ENCODE peak calls at places on chromosomes 3 and 15, in ten cellular contexts. Y is aorta, M is heart left ventricle, W is lower lobe of right lung, I is OCI-LY7, S is iPS DF 6.9, E is heart right ventricle, Z is stomach, L is GM23248, Q is SJSA1. U is an unnamed sample.
A peak's percentile ranks its signal among the peaks of the same experiment; 100 is the strongest.

GRCh38 chr3:141368062-141368924 is at the start of gene ZBTB38:
- DNase-seq in Y (peak; percentile 96), S (peak; percentile 64), Z (peak; percentile 93), E (peak; percentile 90), L (peak; percentile 93), I (no peak), W (peak; percentile 94), Q (peak; percentile 98), M (peak; percentile 98), U (no peak)

GRCh38 chr15:71780349-71780976 is 29.9 kb upstream of the NR2E3 start:
- DNase-seq in S (peak; percentile 79), Y (no peak), Q (no peak), W (no peak), Z (no peak), L (peak; percentile 76), M (no peak), I (peak; percentile 73), E (no peak), U (no peak)

GRCh38 chr3:110243081-110243480 is 828.5 kb upstream of the NECTIN3 start:
- DNase-seq in S (no peak), M (no peak), Q (no peak), W (no peak), E (no peak), Z (no peak), Y (no peak), I (no peak), L (peak; percentile 49), U (no peak)

GRCh38 chr3:130915567-130916292 is 21.8 kb downstream of the ATP2C1 start:
- DNase-seq in S (no peak), I (no peak), Z (no peak), L (no peak), W (no peak), Y (no peak), M (no peak), Q (no peak), E (no peak), U (no peak)

GRCh38 chr15:72784233-72784876 is 797 bp upstream of the ADPGK start:
- DNase-seq in Z (no peak), E (no peak), M (no peak), S (no peak), Y (no peak), I (peak; percentile 75), Q (peak; percentile 70), L (peak; percentile 91), W (no peak), U (no peak)

GRCh38 chr3:85821130-85821756 is 862.5 kb downstream of the CADM2 start:
- DNase-seq in S (peak; percentile 27), Z (peak; percentile 31), L (peak; percentile 5), M (no peak), I (peak; percentile 49), Q (no peak), E (no peak), Y (no peak), W (no peak), U (no peak)

GRCh38 chr3:52053307-52054304 is 2.8 kb downstream of the DUSP7 start:
- DNase-seq in Y (no peak), W (peak; percentile 57), I (peak; percentile 44), Z (no peak), Q (no peak), S (no peak), M (no peak), E (no peak), L (peak; percentile 74), U (no peak)

GRCh38 chr3:146416366-146416765 is 53.0 kb downstream of the PLSCR2 start:
- DNase-seq in S (no peak), I (no peak), Y (no peak), L (no peak), M (no peak), W (no peak), Z (no peak), E (no peak), Q (no peak), U (no peak)

GRCh38 chr3:184380627-184381260 is 890 bp downstream of the CHRD start:
- DNase-seq in W (no peak), I (no peak), S (no peak), M (no peak), Y (peak; percentile 74), Q (no peak), L (peak; percentile 33), Z (no peak), E (no peak), U (no peak)

GRCh38 chr15:69729167-69729748 is 276.6 kb downstream of the RPLP1 start:
- DNase-seq in S (no peak), Z (peak; percentile 58), Y (no peak), M (no peak), L (peak; percentile 46), Q (no peak), W (peak; percentile 58), I (peak; percentile 56), E (no peak), U (peak; percentile 46)

GRCh38 chr3:129625071-129625874 is 18.8 kb upstream of the PLXND1 start:
- DNase-seq in L (peak; percentile 21), Z (no peak), Q (peak; percentile 40), S (no peak), M (peak; percentile 41), I (no peak), E (peak; percentile 32), Y (no peak), W (peak; percentile 44), U (no peak)

GRCh38 chr15:51642696-51643095 is 20.1 kb upstream of the DMXL2 start:
- DNase-seq in E (no peak), I (no peak), M (no peak), Q (no peak), L (no peak), Y (no peak), S (no peak), Z (no peak), W (no peak), U (no peak)
- H3K4me1 ChIP-seq in E (no peaks in the 10 kb centered on the region), I (peaks cover 4% of the 10 kb centered on the region), M (no peaks in the 10 kb centered on the region), Q (no peaks in the 10 kb centered on the region), L (peaks cover 5% of the 10 kb centered on the region), Y (no peaks in the 10 kb centered on the region), S (no peaks in the 10 kb centered on the region), Z (no peaks in the 10 kb centered on the region), W (peaks cover 5% of the 10 kb centered on the region), U (no peaks in the 10 kb centered on the region)

GRCh38 chr15:44125879-44126278 is 69.2 kb downstream of the FRMD5 start:
- DNase-seq in Z (no peak), L (no peak), W (no peak), M (no peak), S (no peak), I (no peak), E (no peak), Y (no peak), Q (no peak), U (no peak)
- H3K4me1 ChIP-seq in Z (no peaks in the 10 kb centered on the region), L (no peaks in the 10 kb centered on the region), W (no peaks in the 10 kb centered on the region), M (no peaks in the 10 kb centered on the region), S (no peaks in the 10 kb centered on the region), I (peaks cover 12% of the 10 kb centered on the region), E (no peaks in the 10 kb centered on the region), Y (no peaks in the 10 kb centered on the region), Q (no peaks in the 10 kb centered on the region), U (no peaks in the 10 kb centered on the region)

GRCh38 chr3:45555154-45555591 is 39.4 kb upstream of the LIMD1 start:
- DNase-seq in I (no peak), L (no peak), M (no peak), W (no peak), E (no peak), Z (no peak), Q (no peak), Y (no peak), S (no peak), U (no peak)
- H3K4me1 ChIP-seq in I (peaks cover 34% of the 10 kb centered on the region), L (peaks cover 33% of the 10 kb centered on the region), M (peaks cover 70% of the 10 kb centered on the region), W (peaks cover 56% of the 10 kb centered on the region), E (peaks cover 76% of the 10 kb centered on the region), Z (peaks cover 31% of the 10 kb centered on the region), Q (peaks cover 37% of the 10 kb centered on the region), Y (no peaks in the 10 kb centered on the region), S (peaks cover 3% of the 10 kb centered on the region), U (no peaks in the 10 kb centered on the region)

DNA sequence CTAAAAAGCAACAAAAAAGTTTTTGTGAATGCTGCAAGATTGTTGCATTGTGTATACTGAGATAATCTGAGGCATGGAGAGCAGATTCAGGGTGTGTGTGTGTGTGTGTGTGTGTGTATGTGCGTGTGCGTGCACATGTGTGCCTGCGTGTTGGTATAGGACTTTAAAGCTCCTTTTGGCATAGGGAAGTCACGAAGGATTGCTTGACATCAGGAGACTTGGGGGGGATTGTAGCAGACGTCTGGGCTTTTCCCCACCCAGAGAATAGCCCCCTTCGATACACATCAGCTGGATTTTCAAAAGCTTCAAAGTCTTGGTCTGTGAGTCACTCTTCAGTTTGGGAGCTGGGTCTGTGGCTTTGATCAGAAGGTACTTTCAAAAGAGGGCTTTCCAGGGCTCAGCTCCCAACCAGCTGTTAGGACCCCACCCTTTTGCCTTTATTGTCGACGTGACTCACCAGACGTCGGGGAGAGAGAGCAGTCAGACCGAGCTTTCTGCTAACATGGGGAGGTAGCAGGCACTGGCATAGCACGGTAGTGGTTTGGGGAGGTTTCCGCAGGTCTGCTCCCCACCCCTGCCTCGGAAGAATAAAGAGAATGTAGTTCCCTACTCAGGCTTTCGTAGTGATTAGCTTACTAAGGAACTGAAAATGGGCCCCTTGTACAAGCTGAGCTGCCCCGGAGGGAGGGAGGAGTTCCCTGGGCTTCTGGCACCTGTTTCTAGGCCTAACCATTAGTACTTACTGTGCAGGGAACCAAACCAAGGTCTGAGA is 4.7 kb downstream of the BHLHE40 start:
- DNase-seq in L (peak; percentile 93), Q (peak; percentile 90), E (no peak), S (no peak), Z (peak; percentile 61), Y (peak; percentile 82), M (peak; percentile 85), I (peak; percentile 62), W (no peak), U (peak; percentile 87)
- H3K4me1 ChIP-seq in L (peaks cover 51% of the 10 kb centered on the region), Q (peaks cover 76% of the 10 kb centered on the region), E (peaks cover 74% of the 10 kb centered on the region), S (no peaks in the 10 kb centered on the region), Z (peaks cover 55% of the 10 kb centered on the region), Y (no peaks in the 10 kb centered on the region), M (peaks cover 63% of the 10 kb centered on the region), I (peaks cover 20% of the 10 kb centered on the region), W (peaks cover 68% of the 10 kb centered on the region), U (peaks cover 57% of the 10 kb centered on the region)